ENCODE peak calls at places on chromosomes 3 and 15, in four cellular contexts. Y is brain microvascular endothelial cell, F is upper lobe of right lung, A is right atrium auricular region. T is an unnamed sample.

GRCh38 chr3:180246688-180247195 is 210.0 kb upstream of the PEX5L start:
- DNase-seq in Y (no peak), F (no peak), A (no peak), T (no peak)

GRCh38 chr3:171616798-171617197 is 156.6 kb upstream of the TNIK start:
- DNase-seq in Y (no peak), F (no peak), A (no peak), T (no peak)

GRCh38 chr3:135491478-135491877 is 474.1 kb upstream of the PPP2R3A start:
- DNase-seq in Y (peak), F (no peak), A (no peak), T (no peak)

GRCh38 chr15:65290228-65290627 is 3.5 kb upstream of the PARP16 start:
- DNase-seq in Y (no peak), F (no peak), A (no peak), T (no peak)

GRCh38 chr3:57756528-57757401 is 656 bp downstream of the SLMAP start:
- DNase-seq in Y (peak), F (peak), A (peak), T (no peak)

GRCh38 chr15:68409736-68410370 is 22.1 kb downstream of the ITGA11 start:
- DNase-seq in Y (no peak), F (peak), A (peak), T (no peak)

GRCh38 chr3:117523407-117523806 is 813.8 kb downstream of the TUSC7 start:
- DNase-seq in Y (no peak), F (no peak), A (no peak), T (no peak)

GRCh38 chr3:25354071-25354470 is 74.0 kb upstream of the RARB start:
- DNase-seq in Y (peak), F (no peak), A (no peak), T (no peak)

GRCh38 chr15:48177383-48177874 is 666 bp downstream of the MYEF2 start:
- DNase-seq in Y (peak), F (no peak), A (no peak), T (no peak)

GRCh38 chr3:17144665-17144993 is 259.9 kb downstream of the PLCL2 start:
- DNase-seq in Y (no peak), F (no peak), A (no peak), T (no peak)

GRCh38 chr15:29815000-29815704 is 7.1 kb downstream of the TJP1 start:
- DNase-seq in Y (peak), F (no peak), A (no peak), T (no peak)

DNA sequence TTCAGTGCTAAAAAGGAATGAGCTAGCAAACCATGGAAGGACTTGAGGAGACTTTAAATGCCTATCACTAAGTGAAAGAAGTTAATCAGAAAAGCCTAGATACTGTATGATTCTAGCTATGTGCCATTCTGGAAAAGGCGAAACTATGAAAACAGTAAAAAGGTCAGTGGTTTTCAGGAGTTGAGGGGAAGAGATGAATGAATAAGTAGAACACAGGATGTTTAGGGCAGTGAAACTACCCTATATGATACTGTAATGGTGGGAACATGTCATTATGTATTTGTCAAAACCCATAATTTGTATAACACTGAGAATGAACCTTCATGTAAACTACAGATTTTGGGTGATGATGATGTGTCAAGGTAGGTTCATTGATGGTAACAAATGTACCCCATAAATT is 9.6 kb upstream of the CD276 start:
- DNase-seq in Y (no peak), F (no peak), A (no peak), T (no peak)
- H3K27ac ChIP-seq in Y (no peak), F (no peak), A (no peak), T (no peak)

GRCh38 chr3:8732413-8732812 is 1.2 kb upstream of the CAV3 start:
- DNase-seq in Y (no peak), F (no peak), A (no peak), T (no peak)

GRCh38 chr3:8730641-8731040 is 3.0 kb upstream of the CAV3 start:
- DNase-seq in Y (no peak), F (no peak), A (no peak), T (no peak)

GRCh38 chr3:8734908-8735307 is 1.3 kb downstream of the CAV3 start:
- DNase-seq in Y (no peak), F (no peak), A (no peak), T (no peak)

GRCh38 chr3:8734137-8734878 is 706 bp downstream of the CAV3 start:
- DNase-seq in Y (no peak), F (no peak), A (no peak), T (no peak)

GRCh38 chr3:8733332-8734094 is at the start of gene CAV3:
- DNase-seq in Y (no peak), F (no peak), A (no peak), T (no peak)
- H3K27ac ChIP-seq in Y (no peak), F (no peak), A (peak), T (no peak)

GRCh38 chr3:72661115-72661457 is 187.2 kb downstream of the SHQ1 start:
- DNase-seq in Y (no peak), F (peak), A (peak), T (peak)
- H3K27ac ChIP-seq in Y (no peak), F (no peak), A (no peak), T (no peak)

GRCh38 chr3:111735912-111736311 is 123.2 kb upstream of the PHLDB2 start:
- DNase-seq in Y (no peak), F (no peak), A (no peak), T (no peak)
- H3K27ac ChIP-seq in Y (peak), F (no peak), A (no peak), T (peak)

T was measured in epithelial cell of prostate.